ENCODE peak calls at places on chromosome 10, in five cellular contexts. Z is HepG2, E is adrenal gland, I is H54, D is sigmoid colon. M is an unnamed sample.

GRCh38 chr10:17918187-17918903 is 33.4 kb upstream of the SLC39A12 start:
- DNase-seq in I (no peak), E (no peak), Z (no peak), D (no peak), M (no peak)

GRCh38 chr10:13915710-13916109 is 328.9 kb downstream of the PRPF18 start:
- DNase-seq in Z (peak), E (no peak), D (peak), I (no peak), M (no peak)

GRCh38 chr10:9239298-9239697 is 1184.8 kb downstream of the GATA3 start:
- DNase-seq in E (no peak), I (no peak), Z (no peak), D (no peak), M (no peak)

GRCh38 chr10:97542169-97543024 is 30.2 kb upstream of the ANKRD2 start:
- DNase-seq in I (peak), Z (peak), D (peak), E (peak), M (peak)

GRCh38 chr10:74223755-74224530 is 72.9 kb downstream of the ADK start:
- DNase-seq in E (no peak), Z (no peak), D (no peak), I (peak), M (no peak)

GRCh38 chr10:27736396-27736795 is 9.2 kb downstream of the MKX start:
- DNase-seq in E (no peak), I (no peak), Z (no peak), D (no peak), M (no peak)

GRCh38 chr10:75773813-75774547 is 342.6 kb downstream of the LRMDA start:
- DNase-seq in Z (no peak), E (no peak), I (no peak), D (no peak), M (no peak)

GRCh38 chr10:55426138-55426537 is 625.1 kb upstream of the PCDH15 start:
- DNase-seq in D (no peak), Z (no peak), E (no peak), I (no peak), M (no peak)

GRCh38 chr10:7984896-7985295 is 69.6 kb upstream of the GATA3 start:
- DNase-seq in I (no peak), Z (no peak), D (no peak), E (no peak), M (no peak)

GRCh38 chr10:33950216-33950615 is 615.7 kb upstream of the NRP1 start:
- DNase-seq in Z (no peak), E (no peak), I (no peak), D (no peak), M (no peak)

GRCh38 chr10:112963835-112964234 is 13.8 kb downstream of the TCF7L2 start:
- DNase-seq in E (peak), I (no peak), Z (no peak), D (peak), M (no peak)

GRCh38 chr10:74075906-74076305 is 74.7 kb downstream of the AP3M1 start:
- DNase-seq in D (no peak), I (no peak), Z (no peak), E (no peak), M (no peak)

GRCh38 chr10:36336315-36336714 is 694.2 kb upstream of the FZD8 start:
- DNase-seq in Z (no peak), I (no peak), E (no peak), D (no peak), M (no peak)

GRCh38 chr10:99785646-99786045 is 3.2 kb downstream of the ABCC2 start:
- DNase-seq in D (no peak), Z (no peak), E (no peak), I (no peak), M (no peak)

GRCh38 chr10:23198610-23198939 is 6.5 kb downstream of the PTF1A start:
- DNase-seq in I (no peak), Z (no peak), D (no peak), E (no peak), M (no peak)

GRCh38 chr10:93788413-93789208 is 30.9 kb downstream of the LGI1 start:
- DNase-seq in E (no peak), D (no peak), I (no peak), Z (no peak), M (no peak)

GRCh38 chr10:66519616-66520015 is 406.2 kb upstream of the LRRTM3 start:
- DNase-seq in I (no peak), Z (no peak), E (no peak), D (no peak), M (no peak)

GRCh38 chr10:95425592-95426465 is 135.0 kb upstream of the PDLIM1 start:
- DNase-seq in Z (no peak), I (no peak), E (no peak), D (peak), M (no peak)

GRCh38 chr10:82942572-82943091 is 1067.6 kb downstream of the NRG3 start:
- DNase-seq in D (peak), I (no peak), Z (no peak), E (peak), M (no peak)

GRCh38 chr10:45429790-45430189 is 55.8 kb downstream of the ALOX5 start:
- DNase-seq in D (no peak), I (no peak), Z (no peak), E (no peak), M (no peak)

GRCh38 chr10:12504176-12504575 is 154.8 kb downstream of the CAMK1D start:
- DNase-seq in E (no peak), D (no peak), Z (no peak), I (no peak), M (no peak)

GRCh38 chr10:63889756-63890155 is 368.6 kb downstream of the REEP3 start:
- DNase-seq in I (no peak), E (no peak), Z (no peak), D (no peak), M (no peak)

GRCh38 chr10:7117177-7117799 is 293.5 kb downstream of the SFMBT2 start:
- DNase-seq in D (no peak), Z (no peak), E (no peak), I (no peak), M (no peak)

GRCh38 chr10:73732931-73733623 is 11.1 kb upstream of the SEC24C start:
- DNase-seq in D (no peak), Z (no peak), I (no peak), E (no peak), M (no peak)

GRCh38 chr10:7243873-7244272 is 167.0 kb downstream of the SFMBT2 start:
- DNase-seq in E (no peak), I (no peak), D (no peak), Z (no peak), M (no peak)

GRCh38 chr10:5547684-5547933 is 22.8 kb downstream of the CALML3 start:
- DNase-seq in E (no peak), Z (no peak), D (no peak), I (no peak), M (no peak)

GRCh38 chr10:129864601-129865126 is 99.4 kb downstream of the EBF3 start:
- DNase-seq in Z (no peak), D (peak), E (no peak), I (no peak), M (no peak)

GRCh38 chr10:103585011-103585405 is 91.5 kb downstream of the NEURL1 start:
- DNase-seq in Z (no peak), E (no peak), I (no peak), D (no peak), M (no peak)

GRCh38 chr10:103583871-103584215 is 90.3 kb downstream of the NEURL1 start:
- DNase-seq in D (no peak), E (no peak), Z (no peak), I (no peak), M (no peak)

GRCh38 chr10:103587073-103587472 is 93.6 kb downstream of the NEURL1 start:
- DNase-seq in D (no peak), I (no peak), E (no peak), Z (no peak), M (no peak)

GRCh38 chr10:103582331-103583123 is 89.0 kb downstream of the NEURL1 start:
- DNase-seq in E (no peak), D (no peak), Z (peak), I (no peak), M (no peak)

DNA sequence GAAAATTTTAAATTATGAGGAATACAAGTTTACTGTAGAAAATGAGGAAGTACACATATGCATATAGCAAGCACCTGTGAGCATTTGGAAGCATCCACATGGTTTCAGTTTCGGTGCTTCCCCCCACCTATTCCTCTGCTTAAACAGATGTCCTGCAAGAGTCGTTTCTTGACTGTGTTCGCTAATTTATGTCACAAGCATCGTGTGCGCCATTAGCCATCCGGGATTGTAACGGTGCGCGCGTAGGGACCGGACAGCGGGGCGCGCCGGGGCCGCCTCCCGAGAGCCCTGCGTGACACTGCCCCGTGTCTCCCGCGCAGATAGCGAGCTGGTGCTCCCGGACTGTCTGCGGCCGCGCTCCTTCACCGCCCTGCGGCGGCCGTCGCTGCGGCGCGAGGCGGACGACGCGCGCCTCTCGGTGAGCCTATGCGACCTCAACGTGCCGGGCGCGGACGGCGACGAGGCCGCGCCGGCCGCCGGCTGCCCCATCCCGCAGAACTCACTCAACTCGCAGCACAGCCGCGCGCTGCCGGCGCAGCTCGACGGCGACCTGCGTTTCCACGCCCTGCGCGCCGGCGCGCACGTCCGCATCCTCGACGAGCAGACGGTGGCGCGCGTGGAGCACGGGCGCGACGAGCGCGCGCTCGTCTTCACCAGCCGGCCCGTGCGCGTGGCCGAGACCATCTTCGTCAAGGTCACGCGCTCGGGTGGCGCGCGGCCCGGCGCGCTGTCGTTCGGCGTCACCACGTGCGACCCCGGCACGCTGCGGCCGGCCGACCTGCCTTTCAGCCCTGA is 90.9 kb downstream of the NEURL1 start:
- DNase-seq in D (no peak), I (no peak), Z (no peak), E (no peak), M (no peak)
- TF ChIP-seq POLR2A in D (no peak), I (no peak), Z (no peak), E (no peak), M (no peak)

DNA sequence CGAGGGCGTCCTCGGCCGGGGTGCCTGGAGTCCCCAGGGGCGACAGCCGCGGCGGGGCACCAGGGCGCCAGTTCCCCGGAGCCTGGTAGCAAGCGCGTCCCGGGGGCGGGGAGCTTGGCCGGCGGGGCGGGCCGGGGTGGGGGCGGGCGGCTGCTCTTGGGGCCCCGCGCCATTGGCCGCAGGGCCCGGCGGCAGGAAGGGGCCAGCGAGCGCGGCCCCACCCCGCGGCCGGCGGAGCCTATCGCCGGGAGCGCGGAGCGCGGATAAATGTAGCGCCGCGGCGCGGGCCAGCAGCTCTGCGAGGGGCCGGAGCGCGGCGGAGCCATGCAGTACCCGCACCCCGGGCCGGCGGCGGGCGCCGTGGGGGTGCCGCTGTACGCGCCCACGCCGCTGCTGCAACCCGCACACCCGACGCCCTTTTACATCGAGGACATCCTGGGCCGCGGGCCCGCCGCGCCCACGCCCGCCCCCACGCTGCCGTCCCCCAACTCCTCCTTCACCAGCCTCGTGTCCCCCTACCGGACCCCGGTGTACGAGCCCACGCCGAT is at the start of gene HHEX:
- DNase-seq in I (no peak), E (peak), Z (peak), D (peak), M (peak)
- TF ChIP-seq POLR2A in I (no peak), E (peak), Z (peak), D (no peak), M (peak)

DNA sequence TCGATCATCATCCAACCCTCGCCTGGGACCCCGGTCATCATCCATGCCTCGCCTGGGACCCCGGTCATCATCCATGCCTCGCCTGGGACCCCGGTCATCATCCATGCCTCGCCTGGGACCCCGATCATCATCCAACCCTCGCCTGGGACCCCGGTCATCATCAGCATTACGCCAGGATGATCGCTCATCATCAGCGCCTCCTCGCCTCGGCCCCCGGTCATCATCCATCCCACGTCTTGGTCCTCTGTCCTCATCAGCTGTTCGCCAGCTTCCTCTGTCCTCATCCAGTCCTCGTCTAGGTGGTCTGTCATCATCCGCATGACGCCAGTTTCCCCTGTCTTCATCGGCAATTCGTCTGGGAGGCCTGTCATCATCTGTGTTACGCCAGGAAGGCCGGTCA is 12.7 kb downstream of the NANOS1 start:
- DNase-seq in D (no peak), I (no peak), Z (no peak), E (no peak), M (no peak)
- TF ChIP-seq POLR2A in D (no peak), I (no peak), Z (no peak), E (no peak), M (no peak)

GRCh38 chr10:11286261-11286989 is 268.8 kb downstream of the CELF2 start:
- DNase-seq in D (no peak), I (no peak), Z (no peak), E (no peak), M (no peak)

GRCh38 chr10:11293332-11293731 is 275.7 kb downstream of the CELF2 start:
- DNase-seq in Z (no peak), E (no peak), I (no peak), D (no peak), M (no peak)

GRCh38 chr10:11288302-11288701 is 270.6 kb downstream of the CELF2 start:
- DNase-seq in D (no peak), E (no peak), I (no peak), Z (no peak), M (no peak)

GRCh38 chr10:11292576-11293302 is 275.1 kb downstream of the CELF2 start:
- DNase-seq in I (no peak), D (no peak), Z (no peak), E (no peak), M (no peak)

DNA sequence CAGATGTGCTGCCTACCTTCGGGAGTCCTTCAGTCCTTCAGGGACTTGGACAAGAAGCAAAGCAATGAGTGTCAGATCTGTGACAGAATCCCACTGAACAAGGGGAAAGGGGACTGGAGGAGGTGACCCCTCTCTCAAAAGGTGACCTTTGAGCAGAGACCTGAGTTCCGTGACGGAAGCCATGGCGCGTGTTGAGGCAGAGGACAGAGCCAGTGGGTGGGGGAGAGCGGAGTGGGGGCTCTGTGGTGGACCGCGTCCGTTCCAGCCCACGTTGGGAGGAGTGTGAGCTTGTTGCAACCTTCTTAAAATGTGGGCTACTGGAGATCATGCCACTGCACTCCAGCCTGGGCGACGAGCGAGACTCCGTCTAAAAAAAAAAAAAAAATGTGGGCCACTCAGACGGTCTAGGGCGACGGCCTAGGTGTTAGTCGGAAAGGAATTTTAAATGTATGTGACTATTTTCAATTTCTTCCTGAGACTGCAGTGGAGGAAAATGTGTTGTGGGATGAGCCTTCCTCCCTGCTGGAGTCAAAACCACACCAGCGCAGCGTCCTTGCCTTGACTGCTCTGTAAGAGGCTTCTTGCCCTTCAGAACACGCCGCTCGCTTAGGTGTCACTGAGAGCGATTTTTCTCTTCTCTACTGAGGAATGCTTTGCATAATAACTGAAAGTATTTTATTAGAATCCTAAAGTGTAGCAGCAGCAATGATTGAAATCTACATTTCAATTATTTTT is 272.7 kb downstream of the CELF2 start:
- DNase-seq in Z (no peak), E (no peak), I (no peak), D (no peak), M (no peak)
- TF ChIP-seq POLR2A in Z (no peak), E (no peak), I (no peak), D (no peak), M (no peak)

M was measured in gastrocnemius medialis.